ENCODE peak calls at places on chromosome 1, in eight cellular contexts. K is stimulated activated CD8-positive, alpha-beta memory T cell treated with anti-CD3 and anti-CD28 coated beads, Interleukin-15, amount 100 ng/mL, for 1 hour; M is activated CD4-positive, alpha-beta T cell treated with anti-CD3 and anti-CD28 coated beads, Interleukin-2, amount 50 U/mL, for 1 hour; O is endothelial cell; X is NCI-H774; B is cardiac muscle cell; E is stimulated activated CD4-positive, alpha-beta T cell treated with anti-CD3 and anti-CD28 coated beads, Interleukin-15, amount 100 ng/mL, for 24 hours; F is lung microvascular endothelial cell. C is an unnamed sample.

GRCh38 chr1:221462345-221462744 is 279.5 kb downstream of the DUSP10 start:
- DNase-seq in K (no peak), M (no peak), O (no peak), X (no peak), B (no peak), E (no peak), F (no peak), C (no peak)

GRCh38 chr1:165941531-165941930 is 114.1 kb downstream of the UCK2 start:
- DNase-seq in K (no peak), M (no peak), O (no peak), X (no peak), B (no peak), E (no peak), F (no peak), C (no peak)

GRCh38 chr1:116668277-116668676 is 744 bp upstream of the IGSF3 start:
- DNase-seq in K (no peak), M (no peak), O (no peak), X (no peak), B (no peak), E (no peak), F (no peak), C (no peak)

GRCh38 chr1:2786329-2787162 is 14.9 kb downstream of the TTC34 start:
- DNase-seq in K (peak), M (peak), O (peak), X (no peak), B (no peak), E (peak), F (peak), C (peak)

GRCh38 chr1:208093754-208094719 is 150.1 kb downstream of the PLXNA2 start:
- DNase-seq in K (peak), M (peak), O (peak), X (peak), B (peak), E (peak), F (peak), C (peak)

GRCh38 chr1:225343618-225344017 is 84.2 kb downstream of the LBR start:
- DNase-seq in K (no peak), M (no peak), O (no peak), X (no peak), B (no peak), E (no peak), F (peak), C (peak)

GRCh38 chr1:64915381-64916274 is 50.7 kb downstream of the JAK1 start:
- DNase-seq in K (no peak), M (no peak), O (no peak), X (no peak), B (no peak), E (no peak), F (peak), C (no peak)

GRCh38 chr1:8471451-8471850 is 153.5 kb downstream of the SLC45A1 start:
- DNase-seq in K (no peak), M (no peak), O (no peak), X (no peak), B (no peak), E (no peak), F (no peak), C (no peak)

GRCh38 chr1:67646145-67647035 is 38.6 kb upstream of the GADD45A start:
- DNase-seq in K (no peak), M (no peak), O (no peak), X (no peak), B (peak), E (no peak), F (no peak), C (peak)

GRCh38 chr1:168114845-168115244 is 21.9 kb downstream of the GPR161 start:
- DNase-seq in K (no peak), M (no peak), O (no peak), X (peak), B (no peak), E (no peak), F (no peak), C (no peak)

C was measured in erythroblast.